ENCODE peak calls at places on chromosomes 4 and X, in six cellular contexts. W is lower lobe of right lung, G is left ventricle myocardium inferior, N is OCI-LY7, X is PC-3, I is uterus. T is an unnamed sample.

GRCh38 chr4:137955615-137956014 is 286.5 kb downstream of the SLC7A11 start:
- DNase-seq in X (peak; percentile 65), N (no peak), G (no peak), W (no peak), I (no peak), T (no peak)

GRCh38 chr4:6474053-6474568 is 1.7 kb upstream of the PPP2R2C start:
- DNase-seq in I (no peak), N (no peak), G (no peak), W (no peak), X (no peak), T (no peak)

GRCh38 chrX:122119361-122119760 is 1064.7 kb upstream of the GRIA3 start:
- DNase-seq in G (no peak), N (no peak), W (no peak), I (no peak), X (no peak), T (no peak)

GRCh38 chr4:1408418-1408817 is 2.2 kb upstream of the NKX1-1 start:
- DNase-seq in G (no peak), X (no peak), I (no peak), N (no peak), W (peak; percentile 29), T (no peak)

GRCh38 chr4:176380352-176381157 is 60.8 kb downstream of the SPCS3 start:
- DNase-seq in W (no peak), I (no peak), G (no peak), X (no peak), N (no peak), T (no peak)

GRCh38 chrX:120559799-120560198 is 963 bp downstream of the CUL4B start:
- DNase-seq in N (peak; percentile 63), X (no peak), W (no peak), G (no peak), I (no peak), T (no peak)

GRCh38 chr4:74344031-74344430 is 20.9 kb upstream of the EREG start:
- DNase-seq in G (no peak), X (no peak), N (no peak), W (no peak), I (no peak), T (no peak)

GRCh38 chr4:173370130-173370476 is 651 bp upstream of the SAP30 start:
- DNase-seq in G (peak; percentile 72), W (peak; percentile 73), N (peak; percentile 77), I (peak; percentile 65), X (no peak), T (peak; percentile 60)

GRCh38 chr4:25928320-25928955 is 14.4 kb downstream of the SMIM20 start:
- DNase-seq in I (no peak), G (no peak), W (no peak), X (no peak), N (no peak), T (no peak)

GRCh38 chrX:122586831-122587230 is 597.2 kb upstream of the GRIA3 start:
- DNase-seq in I (no peak), G (no peak), W (no peak), N (no peak), X (no peak), T (no peak)

GRCh38 chrX:34404386-34405070 is 252.6 kb downstream of the TMEM47 start:
- DNase-seq in G (no peak), I (peak; percentile 40), N (no peak), W (no peak), X (no peak), T (no peak)

GRCh38 chr4:88937081-88937480 is 119.9 kb downstream of the FAM13A start:
- DNase-seq in X (peak; percentile 46), W (no peak), N (no peak), I (no peak), G (no peak), T (no peak)

GRCh38 chrX:155094468-155095061 is 23.3 kb downstream of the BRCC3 start:
- DNase-seq in I (no peak), X (peak; percentile 58), W (no peak), N (peak; percentile 46), G (no peak), T (no peak)

GRCh38 chrX:154596290-154596929 is 11.5 kb downstream of the CTAG1A start:
- DNase-seq in G (no peak), N (no peak), X (peak; percentile 94), I (no peak), W (no peak), T (no peak)

GRCh38 chr4:52248836-52249235 is 197.7 kb downstream of the SPATA18 start:
- DNase-seq in X (peak; percentile 93), G (no peak), I (no peak), W (no peak), N (no peak), T (no peak)

GRCh38 chrX:135522132-135522530 is 1.7 kb downstream of the INTS6L start:
- DNase-seq in I (no peak), X (no peak), W (no peak), G (no peak), N (no peak), T (no peak)

GRCh38 chr4:157574606-157575005 is 354.1 kb downstream of the GRIA2 start:
- DNase-seq in G (no peak), I (no peak), X (no peak), W (no peak), N (no peak), T (no peak)

GRCh38 chr4:142036795-142037583 is 400.6 kb downstream of the IL15 start:
- DNase-seq in I (no peak), W (no peak), X (peak; percentile 88), N (no peak), G (no peak), T (no peak)

GRCh38 chrX:1521459-1521956 is 15.5 kb downstream of the P2RY8 start:
- DNase-seq in X (no peak), N (peak; percentile 99), G (no peak), W (no peak), I (no peak), T (no peak)

DNA sequence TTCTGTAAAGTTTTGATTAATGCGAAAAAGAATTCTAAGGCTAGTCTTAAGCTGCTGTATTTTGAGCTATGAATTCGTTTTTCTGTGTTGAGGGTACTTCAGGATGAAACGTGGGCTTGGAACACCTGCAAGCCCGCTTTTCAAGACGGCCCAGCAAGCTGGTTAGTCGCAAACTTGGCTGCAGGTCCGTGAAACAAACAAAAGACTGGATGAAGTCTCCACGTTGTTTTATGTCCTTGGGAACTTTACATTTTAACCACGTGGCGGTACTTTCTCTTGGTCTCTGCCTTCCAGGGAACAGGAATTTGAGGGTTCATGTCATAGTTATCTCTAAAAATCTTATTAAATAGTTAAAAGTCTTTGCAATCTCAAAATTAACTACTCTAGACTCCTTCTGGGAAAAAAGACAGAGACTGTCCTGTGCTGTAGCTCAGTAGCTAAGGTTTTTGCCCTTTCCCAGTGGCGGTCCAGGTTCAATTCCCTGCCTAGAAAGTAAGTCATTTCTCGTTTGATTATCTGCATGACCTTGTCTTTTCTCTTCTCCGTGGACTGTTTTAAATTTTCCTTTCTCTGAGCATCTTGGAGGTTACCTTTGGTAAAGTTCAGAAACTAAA is 21.0 kb downstream of the TENM3 start:
- DNase-seq in N (no peak), W (no peak), G (no peak), X (no peak), I (no peak), T (no peak)
- TF ChIP-seq CTCF in N (no peak), W (no peak), G (no peak), X (no peak), I (no peak), T (no peak)

DNA sequence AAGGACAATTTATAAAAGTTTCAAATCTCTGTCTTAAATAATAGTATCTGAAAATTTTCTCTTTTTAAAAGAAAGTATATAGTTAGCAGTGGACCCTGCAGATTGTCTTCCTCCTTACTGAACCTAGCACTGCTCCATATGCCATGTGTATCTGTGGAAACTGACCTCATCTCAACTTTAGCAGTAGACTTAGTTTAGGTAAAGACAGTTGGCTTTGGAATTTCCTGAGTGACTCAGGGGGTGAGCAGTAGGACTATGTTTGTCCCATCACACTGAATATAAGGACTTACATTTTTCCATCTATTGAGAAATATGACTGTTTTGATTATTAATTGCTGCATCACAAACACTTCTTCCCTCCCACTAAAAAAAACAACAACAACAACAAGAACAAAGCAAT is 1658.1 kb downstream of the STIM2 start:
- DNase-seq in G (no peak), I (no peak), X (peak; percentile 23), N (no peak), W (no peak), T (no peak)
- H3K9me3 ChIP-seq in G (no peaks in the 10 kb centered on the region), I (no peaks in the 10 kb centered on the region), X (no peaks in the 10 kb centered on the region), N (no peaks in the 10 kb centered on the region), W (no peaks in the 10 kb centered on the region), T (no peaks in the 10 kb centered on the region)

DNA sequence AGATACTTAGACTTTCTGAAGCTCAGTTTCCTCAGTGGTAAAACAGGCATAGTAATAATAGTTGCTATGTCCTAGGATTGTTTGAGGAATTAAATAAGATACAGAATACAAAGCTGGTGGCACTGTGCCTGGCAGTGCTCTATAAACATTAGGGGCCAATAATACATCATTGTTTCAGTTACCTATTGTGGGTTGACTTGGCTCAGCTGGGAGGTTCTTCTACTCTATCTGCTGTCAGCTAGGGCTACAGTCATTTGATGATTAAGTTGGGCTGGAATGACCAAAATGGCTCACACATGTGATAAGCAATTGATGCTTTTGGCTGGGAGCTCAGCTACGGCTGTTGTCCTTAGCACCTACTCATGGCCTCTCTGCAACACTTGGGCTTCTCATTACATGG is 121.2 kb upstream of the USP9X start:
- DNase-seq in X (no peak), N (no peak), W (no peak), I (no peak), G (no peak), T (no peak)
- H3K27ac ChIP-seq in X (no peak overlapping the region), N (no peak overlapping the region), W (no peak overlapping the region), I (no peak overlapping the region), G (no peak overlapping the region), T (no peak overlapping the region)

GRCh38 chr4:153465922-153466636 is at the start of gene TMEM131L:
- DNase-seq in G (peak; percentile 71), X (peak; percentile 53), N (peak; percentile 88), W (peak; percentile 83), I (peak; percentile 67), T (no peak)
- TF ChIP-seq CTCF in G (peak; percentile 33), X (no peak), N (peak; percentile 37), W (peak; percentile 18), I (peak; percentile 40), T (no peak)

T was measured in thoracic aorta.